ENCODE peak calls at places on chromosomes 2 and 18, in five cellular contexts. I is LNCaP clone FGC, R is HepG2, D is right cardiac atrium, Z is WERI-Rb-1. C is an unnamed sample.

GRCh38 chr2:170582313-170582712 is 132.8 kb upstream of the SP5 start:
- DNase-seq in I (no peak), R (no peak), D (no peak), Z (no peak), C (no peak)

GRCh38 chr2:5123597-5124196 is 568.5 kb upstream of the SOX11 start:
- DNase-seq in I (peak), R (no peak), D (no peak), Z (no peak), C (no peak)

GRCh38 chr2:40240067-40240466 is 211.8 kb downstream of the SLC8A1 start:
- DNase-seq in I (no peak), R (no peak), D (peak), Z (no peak), C (no peak)

GRCh38 chr2:208142255-208142924 is 3.6 kb downstream of the CRYGB start:
- DNase-seq in I (peak), R (no peak), D (no peak), Z (no peak), C (no peak)

GRCh38 chr2:25257032-25257455 is 84.7 kb downstream of the DNMT3A start:
- DNase-seq in I (no peak), R (no peak), D (no peak), Z (peak), C (no peak)

GRCh38 chr2:191670787-191671186 is 7.1 kb upstream of the NABP1 start:
- DNase-seq in I (no peak), R (no peak), D (no peak), Z (no peak), C (no peak)

GRCh38 chr2:168666339-168666738 is 136.1 kb upstream of the NOSTRIN start:
- DNase-seq in I (no peak), R (no peak), D (no peak), Z (no peak), C (peak)

GRCh38 chr2:221133941-221134340 is 438.2 kb downstream of the EPHA4 start:
- DNase-seq in I (no peak), R (no peak), D (no peak), Z (no peak), C (no peak)

GRCh38 chr18:48802543-48803428 is 148.0 kb downstream of the SMAD7 start:
- DNase-seq in I (no peak), R (no peak), D (no peak), Z (peak), C (no peak)

GRCh38 chr2:66576381-66577330 is 141.7 kb downstream of the MEIS1 start:
- DNase-seq in I (no peak), R (peak), D (peak), Z (no peak), C (no peak)

GRCh38 chr2:146324954-146325353 is 1519.9 kb upstream of the ACVR2A start:
- DNase-seq in I (no peak), R (no peak), D (no peak), Z (no peak), C (no peak)

GRCh38 chr18:10487161-10487560 is 32.7 kb downstream of the APCDD1 start:
- DNase-seq in I (no peak), R (no peak), D (no peak), Z (no peak), C (peak)

GRCh38 chr2:230128943-230129342 is 60.2 kb upstream of the SLC16A14 start:
- DNase-seq in I (peak), R (no peak), D (no peak), Z (no peak), C (no peak)

GRCh38 chr2:20992201-20992711 is 51.6 kb downstream of the APOB start:
- DNase-seq in I (no peak), R (no peak), D (no peak), Z (no peak), C (no peak)

GRCh38 chr2:236675051-236675450 is 105.4 kb downstream of the ACKR3 start:
- DNase-seq in I (no peak), R (no peak), D (no peak), Z (no peak), C (no peak)

GRCh38 chr2:207354466-207354865 is 175.3 kb upstream of the CREB1 start:
- DNase-seq in I (no peak), R (no peak), D (no peak), Z (no peak), C (no peak)

GRCh38 chr18:76981388-76981968 is 151.1 kb downstream of the MBP start:
- DNase-seq in I (peak), R (no peak), D (no peak), Z (no peak), C (no peak)

GRCh38 chr2:237453671-237454070 is 33.4 kb upstream of the MLPH start:
- DNase-seq in I (no peak), R (no peak), D (no peak), Z (no peak), C (no peak)

GRCh38 chr2:202193881-202194353 is 44.5 kb downstream of the SUMO1 start:
- DNase-seq in I (no peak), R (no peak), D (no peak), Z (no peak), C (no peak)
- H3K4me3 ChIP-seq in I (no peak), R (no peak), D (no peak), Z (no peak), C (no peak)

GRCh38 chr18:58593930-58594329 is 35.0 kb downstream of the ALPK2 start:
- DNase-seq in I (no peak), R (no peak), D (no peak), Z (no peak), C (no peak)

GRCh38 chr18:58592223-58593214 is 36.4 kb downstream of the ALPK2 start:
- DNase-seq in I (no peak), R (no peak), D (no peak), Z (peak), C (no peak)

GRCh38 chr18:58590827-58591226 is 38.1 kb downstream of the ALPK2 start:
- DNase-seq in I (no peak), R (no peak), D (no peak), Z (no peak), C (no peak)

GRCh38 chr18:58590231-58590630 is 38.7 kb downstream of the ALPK2 start:
- DNase-seq in I (no peak), R (peak), D (no peak), Z (no peak), C (no peak)

GRCh38 chr18:58591286-58591685 is 37.6 kb downstream of the ALPK2 start:
- DNase-seq in I (no peak), R (no peak), D (no peak), Z (no peak), C (no peak)
- H3K4me3 ChIP-seq in I (no peak), R (no peak), D (no peak), Z (no peak), C (no peak)

GRCh38 chr2:233051241-233052149 is 8.6 kb upstream of the INPP5D start:
- DNase-seq in I (no peak), R (no peak), D (peak), Z (no peak), C (no peak)
- H3K4me3 ChIP-seq in I (no peak), R (no peak), D (no peak), Z (no peak), C (no peak)

GRCh38 chr18:31428211-31428610 is 19.3 kb upstream of the DSG3 start:
- DNase-seq in I (no peak), R (no peak), D (no peak), Z (no peak), C (no peak)

GRCh38 chr18:31427010-31427409 is 20.5 kb upstream of the DSG3 start:
- DNase-seq in I (no peak), R (no peak), D (no peak), Z (no peak), C (no peak)

GRCh38 chr18:31429623-31430022 is 17.9 kb upstream of the DSG3 start:
- DNase-seq in I (no peak), R (no peak), D (no peak), Z (no peak), C (no peak)

GRCh38 chr18:31424383-31424988 is 23.1 kb upstream of the DSG3 start:
- DNase-seq in I (no peak), R (peak), D (no peak), Z (peak), C (peak)

GRCh38 chr18:31426021-31426420 is 21.5 kb upstream of the DSG3 start:
- DNase-seq in I (no peak), R (no peak), D (no peak), Z (no peak), C (no peak)
- H3K4me3 ChIP-seq in I (no peak), R (no peak), D (no peak), Z (no peak), C (no peak)

GRCh38 chr18:46387426-46388131 is 269.4 kb downstream of the LOXHD1 start:
- DNase-seq in I (no peak), R (no peak), D (no peak), Z (peak), C (no peak)

GRCh38 chr18:46386788-46387187 is 270.2 kb downstream of the LOXHD1 start:
- DNase-seq in I (no peak), R (no peak), D (peak), Z (no peak), C (no peak)

GRCh38 chr18:46379323-46379950 is 275.3 kb downstream of the HAUS1 start:
- DNase-seq in I (no peak), R (no peak), D (no peak), Z (no peak), C (no peak)

GRCh38 chr18:46388295-46388694 is 268.7 kb downstream of the LOXHD1 start:
- DNase-seq in I (no peak), R (no peak), D (no peak), Z (no peak), C (no peak)

DNA sequence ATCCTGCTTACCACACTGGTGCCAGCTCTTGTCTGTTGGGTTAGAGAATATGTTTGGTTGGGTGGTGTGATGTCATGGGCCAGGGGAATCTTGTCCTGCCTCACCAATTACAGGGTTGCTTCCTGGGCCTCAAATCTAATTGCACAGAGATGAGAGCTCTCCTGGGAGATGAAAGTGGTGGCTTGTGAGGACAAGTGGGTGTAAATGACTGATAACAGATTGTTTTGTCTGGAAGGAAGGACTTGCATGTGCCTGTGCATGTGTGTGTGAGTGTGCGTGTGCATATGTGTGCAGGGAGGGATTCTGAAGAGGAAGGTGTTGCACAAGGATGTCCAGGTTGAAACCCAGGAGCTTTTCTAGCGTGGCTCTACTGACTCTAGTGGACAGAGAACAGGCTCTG is 271.9 kb downstream of the LOXHD1 start:
- DNase-seq in I (no peak), R (no peak), D (no peak), Z (no peak), C (no peak)
- H3K4me3 ChIP-seq in I (no peak), R (no peak), D (no peak), Z (no peak), C (no peak)

C was measured in Jurkat, Clone E6-1.